ENCODE peak calls at places on chromosomes 3 and 15, in nine cellular contexts. I is amniotic stem cell; E is NCI-H1417; H is Right ventricle myocardium superior; T is NCI-H774; R is HS-5; A is neuronal stem cell; P is activated CD4-positive, alpha-beta T cell treated with anti-CD3 and anti-CD28 coated beads for 24 hours; O is activated CD8-positive, alpha-beta memory T cell treated with anti-CD3 and anti-CD28 coated beads, Interleukin-2, amount 50 U/mL, for 4 hours. N is an unnamed sample.

GRCh38 chr3:172627057-172627809 is 83.6 kb downstream of the NCEH1 start:
- DNase-seq in A (no peak), R (no peak), T (no peak), I (no peak), O (no peak), P (no peak), E (no peak), H (no peak), N (no peak)

GRCh38 chr3:90044417-90044816 is 937.0 kb downstream of the EPHA3 start:
- DNase-seq in T (no peak), E (no peak), H (no peak), R (no peak), P (no peak), A (no peak), I (no peak), O (no peak), N (no peak)

GRCh38 chr3:132404276-132404675 is 13.0 kb upstream of the DNAJC13 start:
- DNase-seq in I (no peak), A (no peak), E (no peak), O (no peak), P (no peak), T (no peak), H (no peak), R (no peak), N (no peak)

GRCh38 chr3:170802164-170803151 is 67.5 kb downstream of the RPL22L1 start:
- DNase-seq in A (no peak), P (no peak), T (no peak), R (peak; percentile 99), O (no peak), I (peak; percentile 83), E (no peak), H (no peak), N (peak; percentile 37)

GRCh38 chr3:25433868-25434267 is 5.8 kb downstream of the RARB start:
- DNase-seq in R (no peak), I (no peak), O (no peak), A (no peak), E (no peak), H (no peak), P (no peak), T (no peak), N (peak; percentile 60)

GRCh38 chr15:48005921-48006541 is 114.8 kb upstream of the SLC24A5 start:
- DNase-seq in I (no peak), P (no peak), R (no peak), O (no peak), E (peak; percentile 13), H (no peak), T (no peak), A (no peak), N (no peak)

GRCh38 chr3:149536429-149536828 is 61.9 kb downstream of the TM4SF4 start:
- DNase-seq in R (no peak), O (no peak), I (no peak), A (peak; percentile 63), H (peak; percentile 85), T (peak; percentile 55), E (no peak), P (no peak), N (peak; percentile 87)

GRCh38 chr3:119883461-119884160 is 101.7 kb downstream of the NR1I2 start:
- DNase-seq in O (no peak), E (no peak), H (no peak), I (no peak), R (no peak), A (no peak), T (no peak), P (no peak), N (no peak)

GRCh38 chr3:36707623-36708409 is 56.5 kb downstream of the DCLK3 start:
- DNase-seq in P (no peak), T (no peak), I (peak; percentile 17), R (no peak), E (no peak), A (no peak), O (no peak), H (no peak), N (no peak)

GRCh38 chr3:121574449-121574848 is 6.7 kb downstream of the ARGFX start:
- DNase-seq in R (no peak), H (no peak), E (peak; percentile 6), A (no peak), I (no peak), O (no peak), P (no peak), T (peak; percentile 19), N (no peak)

GRCh38 chr15:68786753-68787152 is 33.9 kb downstream of the ANP32A start:
- DNase-seq in H (no peak), A (no peak), O (no peak), T (no peak), R (no peak), I (no peak), P (no peak), E (no peak), N (no peak)

GRCh38 chr3:44511238-44511567 is 33.7 kb upstream of the ZNF445 start:
- DNase-seq in I (no peak), H (no peak), O (no peak), A (no peak), E (peak; percentile 20), P (no peak), T (no peak), R (no peak), N (no peak)

GRCh38 chr15:26091184-26091583 is 228.1 kb upstream of the ATP10A start:
- DNase-seq in H (no peak), I (no peak), A (no peak), E (no peak), R (no peak), T (no peak), O (no peak), P (no peak), N (no peak)

GRCh38 chr3:45048244-45048643 is 22.1 kb downstream of the CLEC3B start:
- DNase-seq in A (no peak), O (no peak), E (no peak), R (no peak), H (no peak), I (no peak), T (no peak), P (no peak), N (no peak)

GRCh38 chr3:160464321-160464720 is 14.7 kb upstream of the TRIM59 start:
- DNase-seq in E (no peak), P (no peak), R (no peak), I (no peak), T (no peak), A (no peak), H (no peak), O (no peak), N (no peak)

GRCh38 chr15:100667405-100668320 is 65.3 kb downstream of the ASB7 start:
- DNase-seq in R (no peak), T (no peak), I (no peak), O (no peak), P (no peak), A (no peak), E (no peak), H (no peak), N (peak; percentile 68)

GRCh38 chr3:71493372-71493771 is 90.2 kb downstream of the FOXP1 start:
- DNase-seq in H (no peak), R (no peak), A (no peak), P (no peak), E (no peak), O (no peak), I (no peak), T (no peak), N (no peak)

GRCh38 chr15:62483817-62484216 is 318.7 kb upstream of the C2CD4B start:
- DNase-seq in H (peak; percentile 64), R (no peak), I (no peak), P (no peak), E (no peak), A (no peak), T (no peak), O (no peak), N (peak; percentile 72)

GRCh38 chr3:98457543-98457942 is 5.5 kb upstream of the OR5K1 start:
- DNase-seq in H (no peak), R (no peak), P (no peak), A (no peak), I (no peak), O (no peak), E (no peak), T (no peak), N (no peak)

GRCh38 chr3:157362348-157362747 is 74.3 kb upstream of the PTX3 start:
- DNase-seq in T (no peak), E (no peak), I (no peak), P (no peak), H (no peak), O (no peak), A (no peak), R (no peak), N (no peak)

GRCh38 chr3:170745211-170745718 is 124.7 kb downstream of the RPL22L1 start:
- DNase-seq in O (no peak), I (no peak), A (no peak), H (no peak), T (no peak), E (no peak), R (peak; percentile 91), P (no peak), N (no peak)

GRCh38 chr15:27601239-27601942 is 497.7 kb downstream of the OCA2 start:
- DNase-seq in H (no peak), E (peak; percentile 62), T (no peak), R (no peak), O (no peak), A (no peak), I (no peak), P (no peak), N (no peak)

N was measured in right cardiac atrium.